ENCODE peak calls at places on chromosomes 4 and X, in ten cellular contexts. S is aorta; V is NT2/D1; O is ovary; N is right atrium auricular region; P is A549; U is foreskin keratinocyte; Q is suprapubic skin; D is breast epithelium; W is naive thymus-derived CD4-positive, alpha-beta T cell. M is an unnamed sample. For H3K4me1, the result is how much of the 10 kb centered on the place peaks cover.

GRCh38 chr4:6582889-6583504 is 8.0 kb downstream of the MAN2B2 start:
- DNase-seq in Q (no peak), S (no peak), V (no peak), W (no peak), D (no peak), P (peak), U (no peak), N (no peak), O (no peak), M (no peak)

GRCh38 chr4:4440333-4441061 is 53.6 kb downstream of the NSG1 start:
- DNase-seq in V (no peak), N (no peak), P (no peak), W (no peak), D (no peak), U (no peak), Q (no peak), O (no peak), S (no peak), M (no peak)

GRCh38 chr4:82774711-82775171 is 23.9 kb downstream of the SCD5 start:
- DNase-seq in S (no peak), P (no peak), N (no peak), D (no peak), Q (no peak), W (no peak), O (no peak), V (no peak), U (no peak), M (no peak)

GRCh38 chrX:100819837-100820666 is at the start of gene CSTF2:
- DNase-seq in D (peak), O (peak), P (peak), Q (peak), U (peak), S (peak), V (peak), N (peak), W (peak), M (peak)

GRCh38 chr4:176066757-176067156 is 1.1 kb downstream of the WDR17 start:
- DNase-seq in W (no peak), U (no peak), V (no peak), Q (no peak), D (no peak), N (no peak), P (no peak), O (no peak), S (no peak), M (no peak)

GRCh38 chr4:185778307-185778706 is 33.7 kb downstream of the SORBS2 start:
- DNase-seq in U (peak), D (no peak), N (no peak), V (no peak), P (no peak), W (no peak), S (no peak), Q (no peak), O (no peak), M (no peak)

GRCh38 chrX:20300822-20301221 is 34.1 kb upstream of the RPS6KA3 start:
- DNase-seq in O (no peak), W (no peak), U (no peak), Q (no peak), P (no peak), S (no peak), N (no peak), D (no peak), V (no peak), M (no peak)

GRCh38 chrX:106933538-106933961 is 13.3 kb downstream of the CLDN2 start:
- DNase-seq in W (no peak), V (no peak), P (peak), Q (no peak), D (no peak), S (no peak), O (peak), N (no peak), U (no peak), M (peak)

GRCh38 chr4:104896623-104897296 is 249.9 kb upstream of the TET2 start:
- DNase-seq in D (no peak), W (no peak), N (no peak), Q (no peak), U (peak), V (no peak), P (no peak), S (no peak), O (no peak), M (no peak)

GRCh38 chr4:176717237-176717636 is 75.5 kb downstream of the VEGFC start:
- DNase-seq in Q (no peak), U (no peak), O (no peak), N (no peak), V (no peak), D (no peak), W (no peak), P (no peak), S (no peak), M (no peak)

GRCh38 chrX:70313503-70313902 is 23.6 kb downstream of the KIF4A start:
- DNase-seq in W (no peak), O (no peak), U (no peak), S (no peak), N (no peak), Q (no peak), V (no peak), P (no peak), D (no peak), M (no peak)

GRCh38 chrX:67544281-67544680 is 460 bp downstream of the AR start:
- DNase-seq in W (no peak), U (no peak), O (peak), Q (no peak), S (peak), V (no peak), P (peak), N (no peak), D (no peak), M (peak)

GRCh38 chr4:174122705-174123104 is 160.8 kb downstream of the FBXO8 start:
- DNase-seq in O (no peak), V (no peak), P (no peak), D (no peak), N (no peak), U (no peak), S (no peak), Q (no peak), W (no peak), M (no peak)

GRCh38 chr4:80313627-80314026 is 21.9 kb upstream of the CFAP299 start:
- DNase-seq in P (no peak), D (no peak), U (no peak), W (no peak), S (no peak), V (no peak), O (no peak), Q (no peak), N (no peak), M (no peak)

GRCh38 chr4:170736710-170737109 is 647.0 kb upstream of the AADAT start:
- DNase-seq in P (no peak), D (no peak), S (no peak), N (no peak), O (no peak), U (peak), Q (no peak), W (no peak), V (no peak), M (no peak)

GRCh38 chr4:147034372-147034771 is 88.7 kb upstream of the TTC29 start:
- DNase-seq in Q (no peak), V (no peak), O (no peak), U (no peak), W (no peak), P (no peak), S (no peak), N (no peak), D (no peak), M (no peak)

GRCh38 chr4:72951147-72951546 is 118.4 kb downstream of the COX18 start:
- DNase-seq in N (no peak), P (no peak), S (no peak), O (no peak), Q (no peak), D (no peak), U (no peak), W (no peak), V (no peak), M (no peak)

GRCh38 chr4:74822603-74823002 is 28.3 kb upstream of the BTC start:
- DNase-seq in S (no peak), N (no peak), W (no peak), D (no peak), U (no peak), P (no peak), V (no peak), O (no peak), Q (no peak), M (no peak)

GRCh38 chrX:11944486-11944885 is 186.4 kb downstream of the MSL3 start:
- DNase-seq in W (no peak), V (peak), P (peak), S (no peak), N (no peak), O (no peak), D (no peak), Q (no peak), U (peak), M (no peak)

GRCh38 chrX:109629310-109629709 is 4.3 kb upstream of the KCNE5 start:
- DNase-seq in S (no peak), U (no peak), P (no peak), D (no peak), V (no peak), Q (no peak), N (no peak), O (no peak), W (no peak), M (no peak)

DNA sequence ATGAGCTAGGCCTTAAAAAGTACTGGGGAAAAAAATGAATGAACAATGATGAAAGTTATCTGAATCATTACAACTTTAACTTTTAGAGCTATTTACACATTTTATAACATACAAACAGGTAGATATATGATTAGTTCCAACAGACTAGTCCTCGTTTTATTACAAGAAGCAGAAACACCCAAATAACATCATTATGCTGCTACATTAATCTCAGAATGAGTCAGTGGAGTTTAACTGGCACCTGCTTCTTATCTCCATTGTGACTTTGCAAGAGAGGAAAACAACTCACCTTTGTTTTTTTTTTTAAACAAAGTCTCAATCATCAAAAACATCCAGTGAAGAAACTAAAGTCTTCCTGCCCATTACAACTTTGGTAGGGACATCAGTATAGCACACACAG is 15.2 kb downstream of the ATP8A1 start:
- DNase-seq in P (no peak), S (no peak), O (no peak), N (no peak), U (no peak), W (no peak), D (no peak), Q (no peak), V (no peak), M (no peak)
- H3K4me1 ChIP-seq in P (under half), S (under half), O (under half), N (under half), U (under half), W (half or more), D (under half), Q (under half), V (under half), M (half or more)

DNA sequence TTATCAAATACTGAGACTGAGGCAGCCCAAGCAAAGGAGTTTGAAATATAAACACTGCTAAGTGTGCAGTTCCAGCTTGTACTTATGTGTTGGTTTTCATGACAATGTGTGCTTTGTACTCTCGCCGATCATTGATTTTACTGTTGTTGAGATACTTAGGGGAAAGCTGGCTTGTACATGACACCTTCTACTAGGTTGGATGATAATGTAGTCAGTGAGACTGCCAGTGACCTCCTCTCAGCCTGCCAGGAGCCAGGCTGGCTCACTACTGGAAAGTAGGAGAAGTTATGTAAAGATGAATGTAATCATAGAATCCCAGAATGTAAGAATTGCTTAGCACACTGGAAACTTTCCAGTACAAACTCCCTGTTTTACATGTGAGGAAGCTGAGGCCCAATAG is 132.0 kb downstream of the AFF2 start:
- DNase-seq in P (no peak), Q (no peak), V (no peak), D (no peak), N (no peak), U (no peak), O (no peak), S (no peak), W (no peak), M (no peak)
- H3K4me1 ChIP-seq in P (under half), Q (under half), V (under half), D (under half), N (under half), U (under half), O (under half), S (under half), W (under half), M (under half)

DNA sequence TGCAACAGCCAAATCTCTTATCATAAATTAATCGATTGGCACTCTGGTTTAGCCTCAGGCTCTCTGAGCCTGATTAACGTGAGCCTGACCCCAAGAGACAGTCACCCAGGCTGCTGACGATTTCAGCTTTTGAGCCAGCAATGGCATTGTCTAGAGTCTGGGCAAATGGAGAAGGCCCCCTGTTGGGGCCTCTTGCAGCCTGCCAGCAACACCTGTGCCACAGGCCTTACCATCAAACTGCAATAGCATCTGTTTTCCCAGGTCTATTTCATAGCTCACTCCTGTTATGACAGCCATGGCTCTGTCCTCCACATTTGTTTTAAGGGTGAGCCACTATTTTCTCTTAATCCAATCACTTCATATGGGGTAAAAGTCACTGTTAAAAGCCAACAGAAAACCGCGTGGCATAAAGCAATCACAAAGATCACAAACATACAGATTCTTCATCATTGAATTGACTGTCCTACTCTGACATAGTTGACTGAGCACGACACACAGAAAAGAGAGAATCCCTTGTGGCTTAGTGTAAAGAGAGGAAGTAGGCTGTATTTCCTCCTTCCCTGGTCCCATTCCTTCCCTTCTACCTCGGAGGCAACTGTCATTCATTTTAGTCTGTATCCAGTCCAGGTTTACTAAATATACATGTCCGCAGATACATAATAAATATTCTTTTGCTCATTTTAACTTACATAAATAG is 47.8 kb downstream of the SLC9A7 start:
- DNase-seq in V (no peak), U (no peak), W (no peak), P (no peak), S (no peak), O (no peak), D (no peak), Q (no peak), N (no peak), M (no peak)
- H3K4me1 ChIP-seq in V (under half), U (under half), W (under half), P (under half), S (under half), O (under half), D (under half), Q (under half), N (under half), M (under half)

GRCh38 chrX:39953879-39954278 is 143.9 kb downstream of the BCOR start:
- DNase-seq in O (no peak), V (no peak), U (no peak), N (no peak), Q (no peak), W (no peak), D (peak), S (no peak), P (peak), M (peak)
- H3K4me1 ChIP-seq in O (under half), V (under half), U (under half), N (under half), Q (under half), W (under half), D (under half), S (under half), P (under half), M (under half)

GRCh38 chr4:153345011-153345981 is 808 bp downstream of the MND1 start:
- DNase-seq in O (peak), N (peak), V (peak), S (peak), U (peak), W (peak), Q (peak), D (no peak), P (peak), M (no peak)
- H3K4me1 ChIP-seq in O (under half), N (under half), V (under half), S (under half), U (under half), W (under half), Q (under half), D (under half), P (under half), M (under half)

M was measured in left ventricle myocardium inferior.